ENCODE peak calls at places on chromosomes 2 and 18, in nine cellular contexts. J is heart right ventricle, S is cardiac muscle cell, P is tibial artery, K is SK-N-SH, F is OCI-LY7, X is uterus, T is Peyer's patch, A is AG04450. Z is an unnamed sample.

GRCh38 chr2:45237128-45237527 is 227.9 kb upstream of the SIX2 start:
- DNase-seq in J (no peak), S (no peak), P (no peak), K (no peak), F (no peak), X (no peak), T (no peak), A (no peak), Z (no peak)

GRCh38 chr2:226023383-226023782 is 623.9 kb downstream of the NYAP2 start:
- DNase-seq in J (no peak), S (no peak), P (no peak), K (peak), F (peak), X (no peak), T (no peak), A (no peak), Z (no peak)

GRCh38 chr2:201263774-201264173 is 3.4 kb downstream of the CASP8 start:
- DNase-seq in J (no peak), S (no peak), P (no peak), K (no peak), F (no peak), X (no peak), T (no peak), A (no peak), Z (no peak)

GRCh38 chr2:34069604-34070003 is 470.5 kb upstream of the FAM98A start:
- DNase-seq in J (no peak), S (no peak), P (no peak), K (no peak), F (no peak), X (no peak), T (no peak), A (no peak), Z (no peak)

GRCh38 chr2:26095758-26096157 is 61.9 kb downstream of the RAB10 start:
- DNase-seq in J (no peak), S (no peak), P (no peak), K (no peak), F (no peak), X (no peak), T (no peak), A (no peak), Z (no peak)

GRCh38 chr2:64325852-64326577 is 127.9 kb upstream of the LGALSL start:
- DNase-seq in J (no peak), S (no peak), P (no peak), K (no peak), F (peak), X (no peak), T (peak), A (no peak), Z (no peak)

GRCh38 chr2:74648009-74648443 is at the start of gene M1AP:
- DNase-seq in J (no peak), S (no peak), P (no peak), K (no peak), F (no peak), X (no peak), T (no peak), A (no peak), Z (no peak)

GRCh38 chr18:73766915-73767314 is 380.7 kb downstream of the FBXO15 start:
- DNase-seq in J (no peak), S (no peak), P (no peak), K (no peak), F (no peak), X (no peak), T (no peak), A (no peak), Z (no peak)

GRCh38 chr18:77262655-77263470 is 13.2 kb downstream of the GALR1 start:
- DNase-seq in J (no peak), S (no peak), P (no peak), K (no peak), F (no peak), X (no peak), T (no peak), A (no peak), Z (no peak)

GRCh38 chr2:54424555-54425163 is 31.5 kb upstream of the SPTBN1 start:
- DNase-seq in J (no peak), S (no peak), P (no peak), K (no peak), F (no peak), X (no peak), T (no peak), A (no peak), Z (no peak)

GRCh38 chr18:40534748-40535147 is 1420.3 kb upstream of the PIK3C3 start:
- DNase-seq in J (no peak), S (no peak), P (no peak), K (no peak), F (no peak), X (no peak), T (no peak), A (no peak), Z (no peak)

GRCh38 chr2:72273384-72273783 is 125.7 kb upstream of the CYP26B1 start:
- DNase-seq in J (no peak), S (no peak), P (no peak), K (no peak), F (no peak), X (no peak), T (no peak), A (no peak), Z (no peak)

GRCh38 chr2:235268535-235268934 is 225.3 kb upstream of the AGAP1 start:
- DNase-seq in J (no peak), S (no peak), P (no peak), K (no peak), F (no peak), X (no peak), T (no peak), A (peak), Z (no peak)

GRCh38 chr18:69648486-69648885 is 247.8 kb downstream of the DOK6 start:
- DNase-seq in J (no peak), S (no peak), P (no peak), K (no peak), F (no peak), X (no peak), T (no peak), A (no peak), Z (no peak)

GRCh38 chr18:33146009-33146408 is 294.5 kb downstream of the CCDC178 start:
- DNase-seq in J (no peak), S (no peak), P (no peak), K (no peak), F (no peak), X (no peak), T (no peak), A (no peak), Z (no peak)

GRCh38 chr2:230913406-230913805 is 11.6 kb downstream of the GPR55 start:
- DNase-seq in J (no peak), S (peak), P (peak), K (peak), F (peak), X (peak), T (peak), A (no peak), Z (no peak)

GRCh38 chr2:224882291-224883171 is 159.7 kb downstream of the DOCK10 start:
- DNase-seq in J (no peak), S (no peak), P (no peak), K (no peak), F (no peak), X (no peak), T (no peak), A (peak), Z (no peak)

GRCh38 chr2:18411571-18411970 is 148.9 kb downstream of the RDH14 start:
- DNase-seq in J (no peak), S (no peak), P (no peak), K (no peak), F (no peak), X (no peak), T (no peak), A (no peak), Z (no peak)

GRCh38 chr2:219065484-219065883 is 4.8 kb upstream of the IHH start:
- DNase-seq in J (no peak), S (no peak), P (no peak), K (no peak), F (no peak), X (no peak), T (no peak), A (no peak), Z (no peak)

GRCh38 chr18:61679836-61680235 is 213.0 kb downstream of the RNF152 start:
- DNase-seq in J (no peak), S (no peak), P (no peak), K (no peak), F (no peak), X (no peak), T (no peak), A (no peak), Z (no peak)

GRCh38 chr18:69865656-69866241 is 81.9 kb downstream of the CD226 start:
- DNase-seq in J (no peak), S (no peak), P (no peak), K (no peak), F (no peak), X (no peak), T (no peak), A (no peak), Z (no peak)

GRCh38 chr2:238239552-238239871 is 326 bp downstream of the HES6 start:
- DNase-seq in J (no peak), S (peak), P (no peak), K (no peak), F (no peak), X (no peak), T (peak), A (no peak), Z (no peak)
- H3K4me3 ChIP-seq in J (peak), S (peak), P (peak), K (peak), F (peak), X (peak), T (peak), A (peak), Z (peak)

GRCh38 chr2:40844353-40845277 is 392.7 kb upstream of the SLC8A1 start:
- DNase-seq in J (no peak), S (peak), P (no peak), K (no peak), F (peak), X (no peak), T (no peak), A (no peak), Z (no peak)
- TF ChIP-seq CTCF in J (no peak), S (no peak), P (no peak), K (peak), F (peak), X (no peak), T (no peak), A (no peak), Z (no peak)

DNA sequence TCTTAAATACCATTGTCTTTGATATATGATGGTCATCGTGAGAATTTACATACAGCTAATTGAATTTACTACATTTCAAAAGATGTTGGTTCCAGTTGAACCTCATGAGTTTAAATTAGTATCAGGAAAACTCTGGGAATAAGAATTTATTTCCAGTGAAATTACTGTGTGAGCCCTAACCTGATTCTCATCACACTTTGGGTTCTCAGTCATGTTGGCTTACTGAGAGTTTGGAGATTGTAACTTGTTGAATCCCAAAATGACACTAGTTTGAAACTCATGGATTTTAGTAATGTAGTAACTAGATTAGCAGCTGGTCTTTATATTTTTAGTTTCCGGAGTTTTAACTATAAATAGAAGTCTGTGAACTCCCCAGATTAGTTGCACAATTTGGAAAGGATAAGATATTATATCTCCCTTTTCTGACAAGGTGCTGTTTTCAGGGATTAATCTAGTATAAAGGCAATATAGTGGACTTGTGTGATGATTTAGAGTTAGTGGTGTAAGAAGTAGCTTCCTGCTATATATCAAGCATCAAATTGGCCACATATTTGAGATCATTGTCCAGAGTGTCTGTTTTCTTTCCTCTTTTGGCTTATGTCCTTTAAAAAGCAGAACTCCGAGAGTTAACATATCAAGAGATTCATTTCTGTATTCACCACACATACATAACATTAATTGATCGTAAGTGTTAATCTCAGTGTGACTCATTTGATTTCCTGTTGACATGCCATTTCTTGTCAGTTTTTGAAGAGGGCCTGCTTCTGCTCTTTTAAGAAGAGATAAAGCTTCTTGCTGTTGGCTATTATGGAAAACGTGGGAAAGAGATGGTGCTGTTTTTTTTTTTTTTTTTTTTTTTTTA is 15.7 kb downstream of the NDUFV2 start:
- DNase-seq in J (no peak), S (no peak), P (no peak), K (no peak), F (no peak), X (no peak), T (no peak), A (no peak), Z (no peak)
- H3K27ac ChIP-seq in J (peak), S (peak), P (peak), K (peak), F (peak), X (peak), T (peak), A (no peak), Z (peak)

GRCh38 chr2:56464066-56464465 is 280.3 kb downstream of the CCDC85A start:
- DNase-seq in J (no peak), S (no peak), P (no peak), K (no peak), F (no peak), X (no peak), T (no peak), A (no peak), Z (no peak)
- H3K4me3 ChIP-seq in J (no peak), S (no peak), P (no peak), K (no peak), F (no peak), X (no peak), T (no peak), A (no peak), Z (no peak)

DNA sequence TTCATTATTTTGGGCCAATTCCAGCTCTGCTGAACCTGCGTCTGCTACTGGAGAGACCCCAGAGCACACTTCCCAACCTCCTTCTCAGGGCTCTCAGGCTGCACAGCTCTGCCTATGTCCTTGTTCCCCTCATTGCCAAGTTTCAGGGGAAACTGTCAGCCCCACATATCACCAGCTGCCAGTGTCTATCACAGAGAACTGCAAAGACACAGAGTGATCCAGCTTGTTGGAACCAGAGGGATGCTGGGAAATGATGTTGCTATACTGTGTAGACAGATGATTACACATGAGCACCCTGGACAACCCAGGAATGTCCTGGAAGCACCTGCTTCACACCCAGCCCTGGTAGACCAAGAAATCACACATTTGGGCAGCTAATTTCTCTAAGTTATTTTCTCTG is 67.4 kb upstream of the TMEM247 start:
- DNase-seq in J (no peak), S (no peak), P (no peak), K (no peak), F (no peak), X (no peak), T (no peak), A (no peak), Z (no peak)
- TF ChIP-seq CTCF in J (no peak), S (no peak), P (no peak), K (no peak), F (no peak), X (no peak), T (no peak), A (no peak), Z (no peak)

GRCh38 chr2:170505631-170506270 is 209.4 kb upstream of the SP5 start:
- DNase-seq in J (peak), S (no peak), P (peak), K (no peak), F (no peak), X (peak), T (no peak), A (no peak), Z (no peak)
- H3K27ac ChIP-seq in J (peak), S (no peak), P (peak), K (no peak), F (no peak), X (peak), T (no peak), A (no peak), Z (peak)

GRCh38 chr2:168025487-168026203 is 221.8 kb downstream of the STK39 start:
- DNase-seq in J (no peak), S (no peak), P (no peak), K (no peak), F (no peak), X (no peak), T (no peak), A (no peak), Z (no peak)

GRCh38 chr2:168024459-168024858 is 222.9 kb downstream of the STK39 start:
- DNase-seq in J (no peak), S (no peak), P (no peak), K (no peak), F (no peak), X (no peak), T (no peak), A (no peak), Z (no peak)

GRCh38 chr2:168030862-168031624 is 216.4 kb downstream of the STK39 start:
- DNase-seq in J (no peak), S (no peak), P (no peak), K (no peak), F (no peak), X (no peak), T (no peak), A (peak), Z (no peak)

GRCh38 chr2:168028377-168028776 is 219.0 kb downstream of the STK39 start:
- DNase-seq in J (no peak), S (no peak), P (no peak), K (no peak), F (no peak), X (no peak), T (no peak), A (no peak), Z (no peak)

GRCh38 chr2:168029071-168029470 is 218.3 kb downstream of the STK39 start:
- DNase-seq in J (no peak), S (no peak), P (no peak), K (no peak), F (no peak), X (no peak), T (no peak), A (no peak), Z (no peak)
- H3K4me3 ChIP-seq in J (no peak), S (no peak), P (no peak), K (no peak), F (no peak), X (no peak), T (no peak), A (no peak), Z (no peak)

GRCh38 chr2:122366427-122366826 is 611.0 kb downstream of the TSN start:
- DNase-seq in J (no peak), S (no peak), P (no peak), K (no peak), F (no peak), X (no peak), T (no peak), A (no peak), Z (no peak)

GRCh38 chr2:122363885-122364284 is 608.4 kb downstream of the TSN start:
- DNase-seq in J (no peak), S (no peak), P (no peak), K (peak), F (no peak), X (no peak), T (no peak), A (no peak), Z (no peak)

GRCh38 chr2:122368576-122369243 is 613.3 kb downstream of the TSN start:
- DNase-seq in J (no peak), S (no peak), P (no peak), K (no peak), F (no peak), X (no peak), T (no peak), A (no peak), Z (no peak)
- TF ChIP-seq CTCF in J (no peak), S (peak), P (no peak), K (no peak), F (peak), X (no peak), T (no peak), A (no peak), Z (no peak)

DNA sequence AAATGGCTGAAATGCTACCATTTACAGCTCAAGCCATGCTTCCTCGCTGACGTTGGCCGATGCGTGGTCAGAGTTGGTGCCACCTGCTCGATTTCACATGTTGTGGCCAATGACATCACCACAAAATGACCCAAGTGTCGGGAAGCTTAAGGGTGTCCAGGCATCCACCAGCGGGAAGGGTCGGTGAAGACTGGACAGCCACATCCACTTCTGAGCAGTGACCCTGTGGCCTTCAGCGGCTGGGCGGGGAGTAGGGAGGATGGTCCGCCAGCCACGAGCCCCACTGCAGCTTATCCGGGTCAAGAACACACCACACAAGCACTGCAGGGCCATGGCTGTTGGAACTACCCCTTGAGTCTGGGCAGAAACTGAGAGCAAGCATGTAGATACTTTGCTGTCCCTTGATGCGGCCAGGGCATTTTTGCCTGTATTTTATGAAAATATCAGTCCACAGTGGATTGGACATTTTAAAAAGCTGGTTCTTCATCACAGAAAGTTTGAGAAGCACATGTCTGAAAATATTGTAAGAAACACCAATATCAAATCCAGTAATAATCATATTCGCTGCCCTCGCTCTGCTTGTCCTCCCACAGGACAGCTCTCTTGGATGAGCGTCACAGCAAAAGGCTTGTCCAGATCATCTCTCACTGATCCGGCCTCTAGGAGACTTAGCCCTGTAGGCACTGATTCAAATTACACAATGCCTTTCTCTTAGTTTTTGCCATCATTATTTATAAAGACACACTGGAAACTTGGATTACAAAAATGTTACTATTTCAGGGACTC is 174.0 kb downstream of the TWIST2 start:
- DNase-seq in J (no peak), S (no peak), P (peak), K (no peak), F (no peak), X (no peak), T (no peak), A (no peak), Z (no peak)
- H3K27ac ChIP-seq in J (no peak), S (no peak), P (no peak), K (no peak), F (no peak), X (no peak), T (no peak), A (no peak), Z (no peak)